ENCODE peak calls at places on chromosomes 13 and 19, in six cellular contexts. P, K, R, S, H and F are unnamed samples.

GRCh38 chr13:43785681-43786471 is 896 bp downstream of the ENOX1 start:
- DNase-seq in K (peak; percentile 53), S (peak; percentile 87), P (no peak), R (peak; percentile 71), H (peak; percentile 67), F (peak; percentile 89)

GRCh38 chr13:25095862-25096453 is at the start of gene PABPC3:
- DNase-seq in K (no peak), S (no peak), P (no peak), R (no peak), H (no peak), F (no peak)

GRCh38 chr13:112531263-112531794 is 56.6 kb downstream of the TUBGCP3 start:
- DNase-seq in K (no peak), S (no peak), P (no peak), R (no peak), H (no peak), F (no peak)

GRCh38 chr13:36533806-36534205 is 101.5 kb downstream of the CCNA1 start:
- DNase-seq in P (no peak), R (no peak), S (no peak), K (no peak), H (no peak), F (no peak)

GRCh38 chr13:112721198-112722104 is 31.6 kb downstream of the ATP11A start:
- DNase-seq in K (no peak), P (no peak), H (no peak), S (no peak), R (peak; percentile 30), F (no peak)

GRCh38 chr13:36887758-36888521 is 32.1 kb downstream of the SMAD9 start:
- DNase-seq in R (no peak), P (no peak), S (no peak), K (no peak), H (no peak), F (no peak)

GRCh38 chr19:6639439-6639838 is 30.5 kb downstream of the TNFSF14 start:
- DNase-seq in R (no peak), P (no peak), H (no peak), S (no peak), K (no peak), F (no peak)

GRCh38 chr13:57644106-57644505 is 12.6 kb downstream of the PCDH17 start:
- DNase-seq in K (no peak), R (no peak), S (no peak), H (no peak), P (no peak), F (no peak)

GRCh38 chr19:36139473-36140288 is at the start of gene CAPNS1:
- DNase-seq in K (peak; percentile 99), S (peak; percentile 99), H (peak; percentile 95), R (peak; percentile 99), P (peak; percentile 87), F (peak; percentile 90)

GRCh38 chr19:4647676-4648644 is 8.6 kb downstream of the TNFAIP8L1 start:
- DNase-seq in P (no peak), K (peak; percentile 61), S (peak; percentile 74), R (peak; percentile 25), H (peak; percentile 38), F (no peak)

GRCh38 chr13:28527629-28528028 is 32.7 kb upstream of the FLT1 start:
- DNase-seq in H (no peak), S (no peak), K (no peak), R (no peak), P (no peak), F (no peak)

GRCh38 chr19:50419580-50420035 is 870 bp downstream of the SPIB start:
- DNase-seq in K (no peak), P (no peak), H (no peak), S (no peak), R (no peak), F (no peak)

GRCh38 chr13:49649963-49650312 is 21.6 kb downstream of the ARL11 start:
- DNase-seq in K (no peak), H (peak; percentile 83), R (no peak), P (no peak), S (no peak), F (no peak)

GRCh38 chr19:45895519-45895972 is 6.9 kb downstream of the MYPOP start:
- DNase-seq in S (no peak), H (no peak), P (no peak), R (no peak), K (no peak), F (no peak)

GRCh38 chr13:35824395-35824794 is 306.8 kb downstream of the DCLK1 start:
- DNase-seq in R (no peak), P (no peak), K (no peak), S (no peak), H (no peak), F (no peak)

GRCh38 chr13:21984156-21984555 is 313.3 kb downstream of the FGF9 start:
- DNase-seq in S (no peak), P (no peak), K (no peak), R (no peak), H (no peak), F (no peak)

GRCh38 chr13:90640976-90641375 is 706.5 kb upstream of the MIR17HG start:
- DNase-seq in R (no peak), P (no peak), S (no peak), K (no peak), H (no peak), F (no peak)

GRCh38 chr13:42652642-42653415 is 78.9 kb downstream of the TNFSF11 start:
- DNase-seq in P (no peak), H (no peak), R (no peak), S (no peak), K (no peak), F (no peak)

GRCh38 chr19:2456301-2456570 is 523 bp downstream of the LMNB2 start:
- DNase-seq in S (peak; percentile 38), H (no peak), P (no peak), K (no peak), R (no peak), F (no peak)
- H3K27ac ChIP-seq in S (no peak overlapping the region), H (peak overlapping the region; percentile 62), P (peak overlapping the region; percentile 75), K (peak overlapping the region; percentile 51), R (no peak overlapping the region), F (no peak overlapping the region)

GRCh38 chr13:48131481-48131992 is 36.6 kb upstream of the MED4 start:
- DNase-seq in R (no peak), P (no peak), K (no peak), H (no peak), S (no peak), F (no peak)

GRCh38 chr13:48121733-48122132 is 26.8 kb upstream of the MED4 start:
- DNase-seq in P (no peak), R (no peak), H (no peak), S (no peak), K (no peak), F (no peak)

GRCh38 chr13:48125794-48126228 is 30.9 kb upstream of the MED4 start:
- DNase-seq in R (peak; percentile 24), H (peak; percentile 6), K (no peak), P (no peak), S (no peak), F (no peak)

GRCh38 chr13:48123827-48124226 is 28.9 kb upstream of the MED4 start:
- DNase-seq in P (no peak), R (no peak), K (no peak), H (no peak), S (no peak), F (no peak)

DNA sequence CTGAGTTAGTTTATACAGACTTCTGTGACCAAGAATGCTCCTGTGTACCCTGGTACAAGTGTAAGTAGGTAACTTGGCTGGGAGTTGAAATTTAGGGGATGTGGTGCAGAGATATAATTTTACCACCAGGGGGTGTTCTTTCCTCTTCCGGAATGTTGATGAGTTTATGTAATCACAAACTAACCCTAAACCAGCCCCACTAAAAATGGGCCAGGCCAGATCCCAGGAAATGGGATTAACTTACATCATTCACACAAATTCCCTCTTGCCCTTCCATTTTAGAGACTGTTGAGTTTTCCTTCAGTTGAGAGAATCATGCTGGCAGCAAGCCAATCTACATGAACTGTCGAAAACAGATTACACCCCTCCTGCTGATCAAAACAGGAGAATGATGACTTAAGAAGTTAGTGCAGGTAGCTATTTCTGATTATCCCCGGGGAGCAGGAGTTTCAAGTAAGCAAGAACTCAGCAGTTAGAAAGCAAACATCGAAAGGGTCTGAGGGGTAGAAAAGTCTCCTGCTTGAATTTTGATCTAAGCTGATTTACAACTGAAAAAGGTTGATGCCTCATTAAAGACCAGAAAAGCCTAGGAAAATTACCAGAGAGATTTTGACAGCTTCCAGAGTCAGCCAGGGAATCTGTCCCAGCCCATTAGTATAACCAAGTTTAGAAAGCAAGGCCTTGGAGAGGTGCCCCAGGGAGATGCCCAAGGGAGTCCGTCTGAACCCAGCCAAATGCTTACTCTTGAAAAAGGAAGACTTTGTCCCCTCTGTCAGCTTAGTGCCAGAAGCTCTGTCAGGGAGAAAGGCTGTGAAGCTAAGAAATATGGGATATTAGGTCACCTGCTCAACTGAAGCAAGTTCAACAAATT is 32.3 kb upstream of the MED4 start:
- DNase-seq in H (peak; percentile 43), P (peak; percentile 27), S (peak; percentile 76), K (peak; percentile 55), R (peak; percentile 36), F (peak; percentile 31)
- H3K27ac ChIP-seq in H (peak overlapping the region; percentile 80), P (peak overlapping the region; percentile 38), S (peak overlapping the region; percentile 83), K (peak overlapping the region; percentile 66), R (no peak overlapping the region), F (peak overlapping the region; percentile 82)

DNA sequence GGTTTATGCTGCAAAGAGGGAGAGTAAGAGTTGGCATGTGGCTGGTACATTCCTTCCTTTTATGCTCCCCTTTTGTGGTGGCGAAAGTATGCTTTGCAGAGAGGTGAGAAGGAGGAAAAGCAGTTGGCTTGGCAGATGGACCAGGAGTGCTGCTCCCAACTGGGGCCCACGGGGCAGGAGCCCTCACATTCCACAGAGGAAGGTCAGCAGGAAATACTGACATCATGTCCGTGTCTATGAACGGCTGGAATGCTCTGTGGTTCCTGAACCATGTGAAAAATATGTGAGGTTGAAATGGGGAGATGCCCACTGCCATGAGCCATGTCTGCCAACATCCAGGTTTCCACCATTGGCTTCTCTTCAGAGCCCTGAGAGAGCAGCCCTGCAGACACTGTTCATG is 33.3 kb upstream of the GAS6 start:
- DNase-seq in H (no peak), R (no peak), P (no peak), S (no peak), K (no peak), F (no peak)
- H3K27ac ChIP-seq in H (no peak overlapping the region), R (no peak overlapping the region), P (no peak overlapping the region), S (no peak overlapping the region), K (no peak overlapping the region), F (no peak overlapping the region)

GRCh38 chr13:114315074-114315785 is 927 bp downstream of the CHAMP1 start:
- DNase-seq in R (no peak), K (no peak), S (no peak), H (no peak), P (no peak), F (no peak)
- H3K27ac ChIP-seq in R (no peak overlapping the region), K (peak overlapping the region; percentile 86), S (peak overlapping the region; percentile 87), H (peak overlapping the region; percentile 87), P (peak overlapping the region; percentile 69), F (peak overlapping the region; percentile 83)